ENCODE peak calls at places on chromosome 2, in ten cellular contexts. Z is body of pancreas; J is right lobe of liver; T is right cardiac atrium; K is HCT116; E is IMR-90; L is fibroblast of lung; P is effector memory CD4-positive, alpha-beta T cell; N is CD8-positive, alpha-beta T cell; U is CD4-positive, alpha-beta memory T cell. G is an unnamed sample.

GRCh38 chr2:112268547-112268946 is 6.8 kb upstream of the ZC3H6 start:
- DNase-seq in U (no peak), N (no peak), K (no peak), P (no peak), T (no peak), L (no peak), Z (no peak), J (no peak), E (no peak), G (no peak)

GRCh38 chr2:14647714-14648113 is 15.2 kb downstream of the LRATD1 start:
- DNase-seq in T (no peak), J (no peak), Z (no peak), L (no peak), E (no peak), P (no peak), U (no peak), N (no peak), K (no peak), G (no peak)

GRCh38 chr2:3738454-3738853 is 35.1 kb downstream of the DCDC2C start:
- DNase-seq in N (no peak), K (peak; percentile 34), Z (no peak), J (no peak), U (no peak), L (no peak), T (no peak), P (no peak), E (peak; percentile 54), G (no peak)

GRCh38 chr2:3429068-3429610 is 49.6 kb downstream of the TRAPPC12 start:
- DNase-seq in K (no peak), U (no peak), Z (no peak), N (no peak), P (no peak), T (no peak), J (no peak), E (no peak), L (peak; percentile 12), G (no peak)

GRCh38 chr2:122072666-122073065 is 317.2 kb downstream of the TSN start:
- DNase-seq in N (no peak), E (peak; percentile 45), T (no peak), J (no peak), L (peak; percentile 92), U (no peak), Z (no peak), P (no peak), K (no peak), G (no peak)

GRCh38 chr2:236176417-236176816 is 8.2 kb upstream of the GBX2 start:
- DNase-seq in U (no peak), K (no peak), Z (no peak), J (no peak), N (no peak), L (no peak), T (no peak), P (no peak), E (peak; percentile 25), G (no peak)

GRCh38 chr2:200156140-200156858 is 150.2 kb upstream of the SPATS2L start:
- DNase-seq in K (no peak), L (peak; percentile 83), T (no peak), U (no peak), Z (no peak), N (no peak), J (peak; percentile 64), P (no peak), E (peak; percentile 93), G (no peak)

GRCh38 chr2:8540552-8541055 is 141.3 kb upstream of the ID2 start:
- DNase-seq in J (no peak), U (no peak), N (no peak), E (no peak), L (no peak), Z (no peak), K (no peak), T (no peak), P (no peak), G (no peak)

GRCh38 chr2:10875126-10875525 is 36.6 kb upstream of the KCNF1 start:
- DNase-seq in K (no peak), P (no peak), E (no peak), N (no peak), Z (no peak), T (no peak), J (no peak), U (no peak), L (no peak), G (no peak)

GRCh38 chr2:24272907-24273306 is 87.4 kb downstream of the ITSN2 start:
- DNase-seq in N (no peak), U (no peak), L (no peak), P (no peak), Z (no peak), K (no peak), T (no peak), J (no peak), E (no peak), G (no peak)

GRCh38 chr2:30666307-30666874 is 140.9 kb downstream of the CAPN13 start:
- DNase-seq in U (no peak), N (no peak), P (no peak), E (peak; percentile 99), T (no peak), J (no peak), K (no peak), Z (no peak), L (peak; percentile 98), G (no peak)

GRCh38 chr2:98508690-98509054 is 64.0 kb downstream of the INPP4A start:
- DNase-seq in E (peak; percentile 73), K (no peak), Z (no peak), J (no peak), U (peak; percentile 20), T (peak; percentile 76), N (peak; percentile 50), P (no peak), L (peak; percentile 76), G (peak; percentile 27)

GRCh38 chr2:234990300-234990699 is 38.5 kb downstream of the SH3BP4 start:
- DNase-seq in E (no peak), J (no peak), Z (no peak), N (no peak), U (no peak), P (no peak), L (no peak), T (no peak), K (no peak), G (no peak)

GRCh38 chr2:127342101-127342500 is 45.7 kb downstream of the MAP3K2 start:
- DNase-seq in K (no peak), L (peak; percentile 23), U (no peak), J (no peak), Z (no peak), P (no peak), N (no peak), E (peak; percentile 48), T (no peak), G (no peak)

GRCh38 chr2:220499281-220499680 is 871.9 kb downstream of the SLC4A3 start:
- DNase-seq in E (peak; percentile 80), U (no peak), T (peak; percentile 36), N (no peak), Z (no peak), J (no peak), L (peak; percentile 79), P (no peak), K (no peak), G (no peak)

GRCh38 chr2:44135771-44136170 is 32.9 kb upstream of the PPM1B start:
- DNase-seq in L (peak; percentile 65), P (no peak), U (no peak), J (no peak), K (no peak), Z (no peak), N (no peak), E (peak; percentile 75), T (no peak), G (no peak)

GRCh38 chr2:223306371-223306770 is 254.4 kb downstream of the KCNE4 start:
- DNase-seq in K (peak; percentile 28), P (no peak), L (peak; percentile 36), N (no peak), T (no peak), E (peak; percentile 49), Z (no peak), J (no peak), U (no peak), G (no peak)

GRCh38 chr2:233355916-233356315 is 1.6 kb downstream of the DGKD start:
- DNase-seq in Z (no peak), K (no peak), J (no peak), U (no peak), T (no peak), E (no peak), P (no peak), L (no peak), N (no peak), G (no peak)
- H3K4me3 ChIP-seq in Z (no peak overlapping the region), K (peak overlapping the region; percentile 82), J (no peak overlapping the region), U (peak overlapping the region; percentile 75), T (no peak overlapping the region), E (no peak overlapping the region), P (no peak overlapping the region), L (no peak overlapping the region), N (peak overlapping the region; percentile 87), G (peak overlapping the region; percentile 66)

GRCh38 chr2:96897491-96898134 is 27.7 kb upstream of the SEMA4C start:
- DNase-seq in J (no peak), L (peak; percentile 54), K (no peak), P (no peak), Z (no peak), U (no peak), E (peak; percentile 33), T (peak; percentile 41), N (no peak), G (no peak)
- H3K27me3 ChIP-seq in J (no peaks in the 10 kb centered on the region), L (no peaks in the 10 kb centered on the region), K (no peaks in the 10 kb centered on the region), P (no peaks in the 10 kb centered on the region), Z (no peaks in the 10 kb centered on the region), U (no peaks in the 10 kb centered on the region), E (no peaks in the 10 kb centered on the region), T (no peaks in the 10 kb centered on the region), N (no peaks in the 10 kb centered on the region), G (no peaks in the 10 kb centered on the region)

GRCh38 chr2:60746318-60746717 is 9.8 kb upstream of the PAPOLG start:
- DNase-seq in K (no peak), Z (no peak), T (no peak), E (no peak), L (no peak), U (no peak), N (no peak), J (no peak), P (no peak), G (no peak)
- H3K4me3 ChIP-seq in K (no peak overlapping the region), Z (no peak overlapping the region), T (no peak overlapping the region), E (no peak overlapping the region), L (no peak overlapping the region), U (no peak overlapping the region), N (no peak overlapping the region), J (no peak overlapping the region), P (no peak overlapping the region), G (no peak overlapping the region)

GRCh38 chr2:232353660-232354059 is 24.9 kb upstream of the ALPP start:
- DNase-seq in J (no peak), U (no peak), K (no peak), T (no peak), P (no peak), N (no peak), Z (no peak), L (no peak), E (no peak), G (peak; percentile 23)

GRCh38 chr2:232351686-232352510 is 26.7 kb upstream of the ALPP start:
- DNase-seq in P (no peak), N (no peak), J (no peak), Z (no peak), U (no peak), E (no peak), K (no peak), L (no peak), T (no peak), G (peak; percentile 43)

GRCh38 chr2:232354069-232354468 is 24.5 kb upstream of the ALPP start:
- DNase-seq in K (no peak), L (no peak), Z (no peak), J (no peak), T (no peak), E (no peak), N (no peak), P (no peak), U (no peak), G (peak; percentile 23)

GRCh38 chr2:232353096-232353495 is 25.5 kb upstream of the ALPP start:
- DNase-seq in P (no peak), L (no peak), U (no peak), J (no peak), K (no peak), T (no peak), Z (no peak), N (no peak), E (no peak), G (peak; percentile 25)

GRCh38 chr2:232352511-232353091 is 25.9 kb upstream of the ALPP start:
- DNase-seq in P (no peak), N (no peak), T (no peak), K (no peak), E (no peak), L (no peak), Z (no peak), J (no peak), U (no peak), G (peak; percentile 16)
- H3K27me3 ChIP-seq in P (peaks cover 28% of the 10 kb centered on the region), N (peaks cover 20% of the 10 kb centered on the region), T (no peaks in the 10 kb centered on the region), K (no peaks in the 10 kb centered on the region), E (peaks cover 46% of the 10 kb centered on the region), L (peaks cover 20% of the 10 kb centered on the region), Z (peaks cover 31% of the 10 kb centered on the region), J (peaks cover 27% of the 10 kb centered on the region), U (peaks cover 13% of the 10 kb centered on the region), G (peaks cover 33% of the 10 kb centered on the region)